ENCODE peak calls at places on chromosomes 7 and 10, in five cellular contexts. M is amniotic stem cell, K is T-helper 2 cell, B is dorsolateral prefrontal cortex, E is DMS79. J is an unnamed sample.

GRCh38 chr10:32888161-32888927 is 69.7 kb downstream of the ITGB1 start:
- DNase-seq in E (no peak), M (no peak), B (no peak), K (no peak), J (no peak)

GRCh38 chr10:34813626-34814227 is 1.4 kb downstream of the PARD3 start:
- DNase-seq in E (no peak), M (no peak), B (no peak), K (no peak), J (no peak)

GRCh38 chr7:46383605-46384004 is 462.5 kb upstream of the IGFBP3 start:
- DNase-seq in K (no peak), M (no peak), B (no peak), E (no peak), J (no peak)

GRCh38 chr7:25179325-25179724 is 49.0 kb downstream of the NPVF start:
- DNase-seq in M (no peak), E (no peak), K (no peak), B (no peak), J (no peak)

GRCh38 chr7:55172161-55172560 is 153.3 kb downstream of the EGFR start:
- DNase-seq in K (no peak), M (no peak), B (no peak), E (no peak), J (no peak)

GRCh38 chr7:123748171-123748733 is 551 bp downstream of the WASL start:
- DNase-seq in B (peak), M (no peak), K (peak), E (no peak), J (peak)

GRCh38 chr7:27174077-27175004 is at the start of gene HOXA10:
- DNase-seq in B (no peak), E (no peak), K (no peak), M (no peak), J (no peak)

GRCh38 chr10:73907841-73908517 is 3.0 kb upstream of the PLAU start:
- DNase-seq in K (no peak), E (no peak), B (no peak), M (no peak), J (no peak)

GRCh38 chr7:50369408-50370026 is 65.0 kb downstream of the IKZF1 start:
- DNase-seq in E (peak), B (no peak), K (no peak), M (no peak), J (peak)

GRCh38 chr7:31261373-31261772 is 79.2 kb downstream of the NEUROD6 start:
- DNase-seq in E (no peak), M (no peak), B (no peak), K (no peak), J (no peak)

GRCh38 chr7:112538859-112539258 is 58.1 kb downstream of the LSMEM1 start:
- DNase-seq in B (no peak), E (no peak), M (no peak), K (no peak), J (no peak)

GRCh38 chr10:120011359-120012132 is 119.0 kb downstream of the SEC23IP start:
- DNase-seq in M (no peak), B (no peak), K (no peak), E (no peak), J (no peak)

GRCh38 chr7:153061913-153062528 is 302.5 kb downstream of the ACTR3B start:
- DNase-seq in B (no peak), M (no peak), E (no peak), K (no peak), J (no peak)

GRCh38 chr10:73183882-73184281 is 16.0 kb downstream of the FAM149B1 start:
- DNase-seq in M (no peak), B (no peak), K (no peak), E (no peak), J (no peak)

GRCh38 chr10:44195120-44196007 is 189.5 kb downstream of the CXCL12 start:
- DNase-seq in M (peak), E (no peak), B (no peak), K (no peak), J (no peak)

GRCh38 chr7:95907337-95907736 is 135.0 kb downstream of the DYNC1I1 start:
- DNase-seq in M (no peak), B (no peak), E (peak), K (no peak), J (no peak)

GRCh38 chr10:44933922-44934321 is 22.8 kb downstream of the TMEM72 start:
- DNase-seq in K (no peak), B (no peak), M (no peak), E (no peak), J (no peak)

GRCh38 chr7:141072548-141073172 is 1.2 kb upstream of the TMEM178B start:
- DNase-seq in E (peak), K (peak), B (peak), M (peak), J (no peak)

GRCh38 chr7:20466425-20467125 is 135.9 kb downstream of the ITGB8 start:
- DNase-seq in B (no peak), K (no peak), M (no peak), E (no peak), J (no peak)

GRCh38 chr7:103011650-103012049 is 62.9 kb downstream of the FBXL13 start:
- DNase-seq in B (no peak), E (no peak), K (no peak), M (no peak), J (no peak)

GRCh38 chr10:42753126-42753506 is 29.5 kb upstream of the BMS1 start:
- DNase-seq in E (peak), B (peak), M (peak), K (peak), J (peak)